ENCODE peak calls at places on chromosome 11, in nine cellular contexts. One of them, this sample, is unnamed.
A peak's percentile ranks its signal among the peaks of the same experiment; 100 is the strongest.

GRCh38 chr11:113698515-113698914 is 7.6 kb downstream of the TMPRSS5 start:
- DNase-seq in GM12891: no peak
- DNase-seq in sigmoid colon: no peak
- DNase-seq in GM12892: no peak
- DNase-seq in stomach: peak; percentile 67
- DNase-seq in suprapubic skin: no peak
- DNase-seq in vagina: peak; percentile 47
- DNase-seq in transverse colon: no peak
- DNase-seq in HL-60: no peak
- DNase-seq in this sample: no peak

GRCh38 chr11:59263225-59263894 is 50.6 kb upstream of the MPEG1 start:
- DNase-seq in HL-60: no peak
- DNase-seq in sigmoid colon: no peak
- DNase-seq in vagina: no peak
- DNase-seq in GM12892: no peak
- DNase-seq in GM12891: no peak
- DNase-seq in stomach: peak; percentile 63
- DNase-seq in transverse colon: peak; percentile 36
- DNase-seq in suprapubic skin: no peak
- DNase-seq in this sample: no peak

GRCh38 chr11:110447897-110448522 is 18.3 kb downstream of the FDX1 start:
- DNase-seq in transverse colon: no peak
- DNase-seq in stomach: no peak
- DNase-seq in suprapubic skin: no peak
- DNase-seq in HL-60: no peak
- DNase-seq in vagina: no peak
- DNase-seq in GM12892: no peak
- DNase-seq in sigmoid colon: no peak
- DNase-seq in GM12891: no peak
- DNase-seq in this sample: peak; percentile 28

GRCh38 chr11:859394-860131 is 16.9 kb downstream of the TSPAN4 start:
- DNase-seq in GM12891: no peak
- DNase-seq in sigmoid colon: peak; percentile 93
- DNase-seq in suprapubic skin: no peak
- DNase-seq in vagina: no peak
- DNase-seq in HL-60: no peak
- DNase-seq in transverse colon: peak; percentile 76
- DNase-seq in GM12892: no peak
- DNase-seq in stomach: peak; percentile 84
- DNase-seq in this sample: peak; percentile 64

GRCh38 chr11:69972351-69972802 is 105.7 kb upstream of the ANO1 start:
- DNase-seq in stomach: no peak
- DNase-seq in vagina: no peak
- DNase-seq in HL-60: no peak
- DNase-seq in suprapubic skin: no peak
- DNase-seq in GM12891: no peak
- DNase-seq in transverse colon: peak; percentile 50
- DNase-seq in GM12892: no peak
- DNase-seq in sigmoid colon: no peak
- DNase-seq in this sample: no peak

GRCh38 chr11:429931-430456 is 11.8 kb downstream of the ANO9 start:
- DNase-seq in sigmoid colon: no peak
- DNase-seq in stomach: no peak
- DNase-seq in transverse colon: no peak
- DNase-seq in vagina: no peak
- DNase-seq in GM12891: no peak
- DNase-seq in GM12892: no peak
- DNase-seq in suprapubic skin: no peak
- DNase-seq in HL-60: no peak
- DNase-seq in this sample: no peak

GRCh38 chr11:35274909-35275807 is 136.2 kb downstream of the CD44 start:
- DNase-seq in sigmoid colon: peak; percentile 70
- DNase-seq in transverse colon: peak; percentile 57
- DNase-seq in stomach: peak; percentile 89
- DNase-seq in HL-60: no peak
- DNase-seq in GM12891: no peak
- DNase-seq in vagina: no peak
- DNase-seq in suprapubic skin: peak; percentile 77
- DNase-seq in GM12892: no peak
- DNase-seq in this sample: no peak

GRCh38 chr11:94740975-94741707 is 27.0 kb upstream of the AMOTL1 start:
- DNase-seq in stomach: no peak
- DNase-seq in vagina: no peak
- DNase-seq in sigmoid colon: peak; percentile 74
- DNase-seq in GM12892: no peak
- DNase-seq in transverse colon: no peak
- DNase-seq in HL-60: no peak
- DNase-seq in suprapubic skin: no peak
- DNase-seq in GM12891: peak; percentile 19
- DNase-seq in this sample: peak; percentile 73

GRCh38 chr11:78045851-78046485 is 17.7 kb upstream of the THRSP start:
- DNase-seq in GM12891: peak; percentile 87
- DNase-seq in stomach: peak; percentile 89
- DNase-seq in transverse colon: peak; percentile 87
- DNase-seq in HL-60: peak; percentile 47
- DNase-seq in GM12892: peak; percentile 83
- DNase-seq in vagina: no peak
- DNase-seq in sigmoid colon: peak; percentile 91
- DNase-seq in suprapubic skin: peak; percentile 82
- DNase-seq in this sample: peak; percentile 62

GRCh38 chr11:65571420-65571819 is 918 bp upstream of the FAM89B start:
- DNase-seq in GM12892: no peak
- DNase-seq in sigmoid colon: peak; percentile 66
- DNase-seq in suprapubic skin: peak; percentile 66
- DNase-seq in stomach: no peak
- DNase-seq in transverse colon: peak; percentile 11
- DNase-seq in GM12891: no peak
- DNase-seq in vagina: no peak
- DNase-seq in HL-60: no peak
- DNase-seq in this sample: no peak

GRCh38 chr11:65571940-65572339 is 398 bp upstream of the FAM89B start:
- DNase-seq in GM12891: no peak
- DNase-seq in GM12892: no peak
- DNase-seq in sigmoid colon: no peak
- DNase-seq in vagina: no peak
- DNase-seq in transverse colon: peak; percentile 44
- DNase-seq in HL-60: no peak
- DNase-seq in suprapubic skin: no peak
- DNase-seq in stomach: peak; percentile 36
- DNase-seq in this sample: peak; percentile 73

GRCh38 chr11:65573391-65574146 is 1.2 kb downstream of the FAM89B start:
- DNase-seq in GM12891: no peak
- DNase-seq in vagina: no peak
- DNase-seq in HL-60: no peak
- DNase-seq in suprapubic skin: no peak
- DNase-seq in GM12892: no peak
- DNase-seq in sigmoid colon: peak; percentile 83
- DNase-seq in stomach: no peak
- DNase-seq in transverse colon: peak; percentile 49
- DNase-seq in this sample: no peak

GRCh38 chr11:65574147-65574962 is 1.5 kb upstream of the EHBP1L1 start:
- DNase-seq in sigmoid colon: peak; percentile 96
- DNase-seq in HL-60: peak; percentile 98
- DNase-seq in suprapubic skin: peak; percentile 95
- DNase-seq in transverse colon: peak; percentile 90
- DNase-seq in GM12891: peak; percentile 96
- DNase-seq in GM12892: peak; percentile 96
- DNase-seq in stomach: peak; percentile 89
- DNase-seq in vagina: no peak
- DNase-seq in this sample: peak; percentile 96

GRCh38 chr11:65572356-65573043 is at the start of gene FAM89B:
- DNase-seq in GM12891: no peak
- DNase-seq in stomach: peak; percentile 93
- DNase-seq in sigmoid colon: peak; percentile 97
- DNase-seq in suprapubic skin: peak; percentile 94
- DNase-seq in HL-60: peak; percentile 73
- DNase-seq in GM12892: peak; percentile 76
- DNase-seq in transverse colon: peak; percentile 95
- DNase-seq in vagina: no peak
- DNase-seq in this sample: peak; percentile 81
- TF ChIP-seq POLR2AphosphoS5 in GM12891: no peak
- TF ChIP-seq POLR2AphosphoS5 in stomach: peak; percentile 74
- TF ChIP-seq POLR2AphosphoS5 in sigmoid colon: peak; percentile 72
- TF ChIP-seq POLR2AphosphoS5 in suprapubic skin: no peak
- TF ChIP-seq POLR2AphosphoS5 in HL-60: peak; percentile 40
- TF ChIP-seq POLR2AphosphoS5 in GM12892: no peak
- TF ChIP-seq POLR2AphosphoS5 in transverse colon: peak; percentile 73
- TF ChIP-seq POLR2AphosphoS5 in vagina: peak; percentile 50
- TF ChIP-seq POLR2AphosphoS5 in this sample: peak; percentile 90

DNA sequence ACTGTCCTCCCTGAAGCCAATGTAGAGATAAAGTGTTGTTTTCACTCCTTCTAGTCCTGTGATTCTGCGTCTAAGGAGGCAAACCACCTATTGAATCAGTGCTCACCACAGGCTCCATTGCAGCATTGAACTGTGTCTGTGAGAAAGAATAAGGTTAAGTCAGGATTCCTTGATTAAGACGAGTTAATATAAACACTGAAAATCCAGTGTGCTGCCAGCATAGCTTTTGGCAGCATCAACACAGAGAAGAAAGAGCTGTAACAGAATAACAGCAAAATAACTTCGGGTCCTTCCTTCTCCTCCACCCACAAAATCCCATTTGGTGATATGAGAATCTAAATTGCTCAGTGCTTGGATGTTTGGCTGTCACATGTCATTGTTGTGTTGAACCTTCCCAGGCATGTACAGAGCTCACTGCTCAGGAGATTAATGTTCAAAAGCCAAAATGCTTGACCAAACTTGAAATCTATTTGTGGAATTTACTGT is 185.2 kb upstream of the DDI1 start:
- DNase-seq in vagina: no peak
- DNase-seq in sigmoid colon: no peak
- DNase-seq in GM12891: no peak
- DNase-seq in stomach: no peak
- DNase-seq in suprapubic skin: no peak
- DNase-seq in transverse colon: no peak
- DNase-seq in HL-60: no peak
- DNase-seq in GM12892: no peak
- DNase-seq in this sample: no peak
- TF ChIP-seq POLR2AphosphoS5 in vagina: no peak
- TF ChIP-seq POLR2AphosphoS5 in sigmoid colon: no peak
- TF ChIP-seq POLR2AphosphoS5 in GM12891: no peak
- TF ChIP-seq POLR2AphosphoS5 in stomach: no peak
- TF ChIP-seq POLR2AphosphoS5 in suprapubic skin: no peak
- TF ChIP-seq POLR2AphosphoS5 in transverse colon: no peak
- TF ChIP-seq POLR2AphosphoS5 in HL-60: no peak
- TF ChIP-seq POLR2AphosphoS5 in GM12892: no peak
- TF ChIP-seq POLR2AphosphoS5 in this sample: no peak

DNA sequence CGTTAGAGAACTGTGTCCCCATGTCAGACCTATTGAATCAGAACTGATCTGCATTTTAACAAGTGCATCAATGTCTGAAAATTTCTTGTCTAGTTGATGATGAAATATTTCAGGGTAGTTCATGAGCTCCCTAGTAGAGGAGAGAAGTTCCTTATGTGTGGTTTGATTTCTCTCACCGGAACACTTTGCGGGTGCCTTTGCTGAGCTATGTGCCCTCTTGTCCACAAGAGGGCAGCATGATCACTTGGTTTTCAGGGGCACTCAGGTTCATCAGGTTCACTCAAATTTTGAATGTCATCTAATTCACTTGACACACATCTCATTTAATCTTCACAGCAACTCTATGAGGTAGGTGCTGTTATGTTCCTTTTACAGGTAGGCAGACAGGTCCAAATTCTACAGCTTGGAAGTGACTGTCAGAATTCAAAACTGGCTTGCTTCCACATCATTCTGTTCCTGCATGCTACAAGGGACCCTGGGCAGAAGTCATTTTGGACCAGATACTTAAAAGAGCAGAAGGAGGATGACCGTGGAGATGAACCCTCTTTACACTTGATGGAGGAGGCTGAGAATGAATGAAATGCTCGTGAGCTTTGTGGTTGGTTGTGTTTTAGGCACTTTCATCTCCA is 55.6 kb downstream of the P4HA3 start:
- DNase-seq in sigmoid colon: no peak
- DNase-seq in transverse colon: peak; percentile 47
- DNase-seq in HL-60: peak; percentile 60
- DNase-seq in stomach: peak; percentile 57
- DNase-seq in GM12892: peak; percentile 43
- DNase-seq in GM12891: peak; percentile 56
- DNase-seq in suprapubic skin: no peak
- DNase-seq in vagina: no peak
- DNase-seq in this sample: peak; percentile 81
- TF ChIP-seq POLR2AphosphoS5 in sigmoid colon: no peak
- TF ChIP-seq POLR2AphosphoS5 in transverse colon: no peak
- TF ChIP-seq POLR2AphosphoS5 in HL-60: no peak
- TF ChIP-seq POLR2AphosphoS5 in stomach: peak; percentile 59
- TF ChIP-seq POLR2AphosphoS5 in GM12892: no peak
- TF ChIP-seq POLR2AphosphoS5 in GM12891: no peak
- TF ChIP-seq POLR2AphosphoS5 in suprapubic skin: no peak
- TF ChIP-seq POLR2AphosphoS5 in vagina: no peak
- TF ChIP-seq POLR2AphosphoS5 in this sample: no peak

GRCh38 chr11:63711838-63712237 is 30.5 kb downstream of the RTN3 start:
- DNase-seq in suprapubic skin: no peak
- DNase-seq in vagina: no peak
- DNase-seq in sigmoid colon: no peak
- DNase-seq in GM12892: no peak
- DNase-seq in transverse colon: no peak
- DNase-seq in stomach: no peak
- DNase-seq in GM12891: no peak
- DNase-seq in HL-60: no peak
- DNase-seq in this sample: no peak

GRCh38 chr11:63708764-63709163 is 27.5 kb downstream of the RTN3 start:
- DNase-seq in vagina: no peak
- DNase-seq in GM12891: no peak
- DNase-seq in sigmoid colon: no peak
- DNase-seq in stomach: no peak
- DNase-seq in transverse colon: no peak
- DNase-seq in HL-60: no peak
- DNase-seq in GM12892: no peak
- DNase-seq in suprapubic skin: no peak
- DNase-seq in this sample: peak; percentile 27

GRCh38 chr11:63705526-63705925 is 24.2 kb downstream of the RTN3 start:
- DNase-seq in suprapubic skin: no peak
- DNase-seq in vagina: no peak
- DNase-seq in GM12891: no peak
- DNase-seq in stomach: no peak
- DNase-seq in transverse colon: no peak
- DNase-seq in GM12892: no peak
- DNase-seq in sigmoid colon: no peak
- DNase-seq in HL-60: no peak
- DNase-seq in this sample: peak; percentile 49

GRCh38 chr11:63710476-63711217 is 29.3 kb downstream of the RTN3 start:
- DNase-seq in HL-60: no peak
- DNase-seq in GM12891: no peak
- DNase-seq in sigmoid colon: no peak
- DNase-seq in stomach: no peak
- DNase-seq in vagina: no peak
- DNase-seq in transverse colon: peak; percentile 15
- DNase-seq in GM12892: no peak
- DNase-seq in suprapubic skin: no peak
- DNase-seq in this sample: peak; percentile 68

DNA sequence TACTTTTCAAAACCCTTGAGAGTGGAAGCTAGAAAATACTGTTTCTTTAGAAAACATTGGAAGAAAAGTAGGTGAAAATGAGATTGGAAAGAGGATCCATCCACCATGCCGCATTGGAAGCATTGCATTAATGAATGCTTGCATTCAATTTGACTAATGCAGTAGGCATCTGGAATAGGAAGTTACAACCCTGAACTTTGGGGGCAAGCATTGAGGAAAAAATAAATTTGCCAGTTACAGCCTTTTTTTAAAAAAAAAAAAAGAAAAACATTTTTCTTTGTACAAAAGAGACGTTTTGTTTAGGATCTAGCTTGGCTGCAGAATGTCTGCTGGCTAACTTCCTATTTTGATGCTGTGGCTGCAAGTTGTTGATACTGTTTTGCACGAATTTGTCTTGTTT is 28.0 kb downstream of the RTN3 start:
- DNase-seq in GM12891: no peak
- DNase-seq in transverse colon: no peak
- DNase-seq in GM12892: no peak
- DNase-seq in vagina: no peak
- DNase-seq in HL-60: no peak
- DNase-seq in stomach: no peak
- DNase-seq in suprapubic skin: no peak
- DNase-seq in sigmoid colon: no peak
- DNase-seq in this sample: peak; percentile 62
- TF ChIP-seq POLR2AphosphoS5 in GM12891: no peak
- TF ChIP-seq POLR2AphosphoS5 in transverse colon: no peak
- TF ChIP-seq POLR2AphosphoS5 in GM12892: no peak
- TF ChIP-seq POLR2AphosphoS5 in vagina: no peak
- TF ChIP-seq POLR2AphosphoS5 in HL-60: no peak
- TF ChIP-seq POLR2AphosphoS5 in stomach: no peak
- TF ChIP-seq POLR2AphosphoS5 in suprapubic skin: no peak
- TF ChIP-seq POLR2AphosphoS5 in sigmoid colon: no peak
- TF ChIP-seq POLR2AphosphoS5 in this sample: peak; percentile 37